ENCODE peak calls at places on chromosomes 11 and 22, in five cellular contexts. One of them, this sample, is unnamed.

GRCh38 chr22:24315367-24315781 is 44.7 kb downstream of the SPECC1L start:
- DNase-seq in Calu3: no peak
- DNase-seq in lung: no peak
- DNase-seq in GM20000: no peak
- DNase-seq in body of pancreas: no peak
- DNase-seq in this sample: no peak

GRCh38 chr22:33757041-33757440 is 163.2 kb downstream of the LARGE1 start:
- DNase-seq in Calu3: no peak
- DNase-seq in lung: no peak
- DNase-seq in GM20000: no peak
- DNase-seq in body of pancreas: no peak
- DNase-seq in this sample: no peak

GRCh38 chr11:47440054-47440476 is 8.9 kb downstream of the RAPSN start:
- DNase-seq in Calu3: no peak
- DNase-seq in lung: no peak
- DNase-seq in GM20000: no peak
- DNase-seq in body of pancreas: no peak
- DNase-seq in this sample: no peak

GRCh38 chr11:105357146-105357545 is 217.6 kb upstream of the CARD18 start:
- DNase-seq in Calu3: no peak
- DNase-seq in lung: no peak
- DNase-seq in GM20000: no peak
- DNase-seq in body of pancreas: no peak
- DNase-seq in this sample: no peak

GRCh38 chr11:30719420-30719819 is 133.3 kb upstream of the MPPED2 start:
- DNase-seq in Calu3: no peak
- DNase-seq in lung: no peak
- DNase-seq in GM20000: no peak
- DNase-seq in body of pancreas: no peak
- DNase-seq in this sample: no peak

GRCh38 chr22:39622881-39623367 is 52.4 kb downstream of the CACNA1I start:
- DNase-seq in Calu3: peak; percentile 73
- DNase-seq in lung: peak; percentile 40
- DNase-seq in GM20000: peak; percentile 71
- DNase-seq in body of pancreas: peak; percentile 51
- DNase-seq in this sample: peak; percentile 61

GRCh38 chr11:126025822-126026221 is 36.8 kb downstream of the CDON start:
- DNase-seq in Calu3: no peak
- DNase-seq in lung: no peak
- DNase-seq in GM20000: no peak
- DNase-seq in body of pancreas: no peak
- DNase-seq in this sample: no peak

GRCh38 chr11:94068764-94069163 is 47.6 kb downstream of the HEPHL1 start:
- DNase-seq in Calu3: no peak
- DNase-seq in lung: no peak
- DNase-seq in GM20000: no peak
- DNase-seq in body of pancreas: no peak
- DNase-seq in this sample: no peak

GRCh38 chr22:25389541-25389919 is 170.1 kb downstream of the CRYBB2 start:
- DNase-seq in Calu3: no peak
- DNase-seq in lung: no peak
- DNase-seq in GM20000: no peak
- DNase-seq in body of pancreas: no peak
- DNase-seq in this sample: no peak

GRCh38 chr11:131498631-131499053 is 128.2 kb downstream of the NTM start:
- DNase-seq in Calu3: no peak
- DNase-seq in lung: no peak
- DNase-seq in GM20000: no peak
- DNase-seq in body of pancreas: no peak
- DNase-seq in this sample: no peak

GRCh38 chr11:113554531-113554930 is 79.3 kb upstream of the DRD2 start:
- DNase-seq in Calu3: no peak
- DNase-seq in lung: no peak
- DNase-seq in GM20000: no peak
- DNase-seq in body of pancreas: no peak
- DNase-seq in this sample: no peak

GRCh38 chr11:18792066-18792591 is 531 bp upstream of the PTPN5 start:
- DNase-seq in Calu3: no peak
- DNase-seq in lung: no peak
- DNase-seq in GM20000: no peak
- DNase-seq in body of pancreas: no peak
- DNase-seq in this sample: no peak

GRCh38 chr11:50169634-50170033 is 137.0 kb downstream of the OR4C45 start:
- DNase-seq in Calu3: no peak
- DNase-seq in lung: no peak
- DNase-seq in GM20000: no peak
- DNase-seq in body of pancreas: no peak
- DNase-seq in this sample: no peak

GRCh38 chr11:17578296-17578695 is 31.2 kb downstream of the OTOG start:
- DNase-seq in Calu3: no peak
- DNase-seq in lung: no peak
- DNase-seq in GM20000: no peak
- DNase-seq in body of pancreas: no peak
- DNase-seq in this sample: no peak

GRCh38 chr11:12280199-12280837 is 97.1 kb upstream of the PARVA start:
- DNase-seq in Calu3: no peak
- DNase-seq in lung: no peak
- DNase-seq in GM20000: no peak
- DNase-seq in body of pancreas: no peak
- DNase-seq in this sample: no peak

GRCh38 chr11:116416852-116417251 is 355.9 kb downstream of the BUD13 start:
- DNase-seq in Calu3: no peak
- DNase-seq in lung: no peak
- DNase-seq in GM20000: no peak
- DNase-seq in body of pancreas: no peak
- DNase-seq in this sample: no peak

GRCh38 chr11:6598555-6598954 is 4.9 kb downstream of the RRP8 start:
- DNase-seq in Calu3: no peak
- DNase-seq in lung: peak; percentile 6
- DNase-seq in GM20000: no peak
- DNase-seq in body of pancreas: no peak
- DNase-seq in this sample: no peak

DNA sequence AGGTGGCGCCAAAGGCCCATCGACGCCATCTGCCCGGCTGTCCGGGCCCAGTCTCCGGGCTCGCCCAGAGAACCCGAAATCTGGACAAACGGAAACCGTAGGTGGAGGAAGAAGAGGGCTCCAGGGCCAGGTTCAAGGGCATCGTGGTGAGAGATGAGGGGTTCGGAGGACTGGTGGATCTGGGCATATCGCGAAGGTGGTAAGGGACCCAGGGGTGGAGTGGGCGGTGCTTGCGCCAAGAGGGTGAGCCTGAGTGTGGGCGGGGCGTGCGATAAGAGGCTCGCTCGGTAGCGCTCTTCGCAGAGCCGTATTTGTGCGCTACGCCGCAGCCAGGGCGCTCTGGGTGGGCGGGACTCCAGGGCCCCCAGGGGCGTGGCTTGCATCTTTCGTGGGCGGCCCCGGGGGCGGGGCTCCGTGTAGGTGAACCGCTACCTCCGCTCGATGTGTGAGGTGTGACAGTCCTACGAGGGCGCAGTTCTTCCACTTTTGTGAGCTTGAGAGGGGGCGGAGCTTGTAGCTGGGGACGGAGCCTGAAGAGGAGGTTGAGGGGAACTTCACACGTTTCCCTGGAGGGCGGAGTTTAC is 4.8 kb downstream of the CD248 start:
- DNase-seq in Calu3: peak; percentile 90
- DNase-seq in lung: peak; percentile 89
- DNase-seq in GM20000: peak; percentile 88
- DNase-seq in body of pancreas: peak; percentile 97
- DNase-seq in this sample: peak; percentile 78
- TF ChIP-seq CTCF in Calu3: peak; percentile 75
- TF ChIP-seq CTCF in lung: peak; percentile 97
- TF ChIP-seq CTCF in GM20000: no peak
- TF ChIP-seq CTCF in body of pancreas: peak; percentile 79
- TF ChIP-seq CTCF in this sample: no peak

GRCh38 chr22:45831394-45831793 is 145.6 kb downstream of the WNT7B start:
- DNase-seq in Calu3: peak; percentile 14
- DNase-seq in lung: no peak
- DNase-seq in GM20000: no peak
- DNase-seq in body of pancreas: no peak
- DNase-seq in this sample: no peak
- TF ChIP-seq CTCF in Calu3: peak; percentile 61
- TF ChIP-seq CTCF in lung: no peak
- TF ChIP-seq CTCF in GM20000: no peak
- TF ChIP-seq CTCF in body of pancreas: no peak
- TF ChIP-seq CTCF in this sample: no peak

DNA sequence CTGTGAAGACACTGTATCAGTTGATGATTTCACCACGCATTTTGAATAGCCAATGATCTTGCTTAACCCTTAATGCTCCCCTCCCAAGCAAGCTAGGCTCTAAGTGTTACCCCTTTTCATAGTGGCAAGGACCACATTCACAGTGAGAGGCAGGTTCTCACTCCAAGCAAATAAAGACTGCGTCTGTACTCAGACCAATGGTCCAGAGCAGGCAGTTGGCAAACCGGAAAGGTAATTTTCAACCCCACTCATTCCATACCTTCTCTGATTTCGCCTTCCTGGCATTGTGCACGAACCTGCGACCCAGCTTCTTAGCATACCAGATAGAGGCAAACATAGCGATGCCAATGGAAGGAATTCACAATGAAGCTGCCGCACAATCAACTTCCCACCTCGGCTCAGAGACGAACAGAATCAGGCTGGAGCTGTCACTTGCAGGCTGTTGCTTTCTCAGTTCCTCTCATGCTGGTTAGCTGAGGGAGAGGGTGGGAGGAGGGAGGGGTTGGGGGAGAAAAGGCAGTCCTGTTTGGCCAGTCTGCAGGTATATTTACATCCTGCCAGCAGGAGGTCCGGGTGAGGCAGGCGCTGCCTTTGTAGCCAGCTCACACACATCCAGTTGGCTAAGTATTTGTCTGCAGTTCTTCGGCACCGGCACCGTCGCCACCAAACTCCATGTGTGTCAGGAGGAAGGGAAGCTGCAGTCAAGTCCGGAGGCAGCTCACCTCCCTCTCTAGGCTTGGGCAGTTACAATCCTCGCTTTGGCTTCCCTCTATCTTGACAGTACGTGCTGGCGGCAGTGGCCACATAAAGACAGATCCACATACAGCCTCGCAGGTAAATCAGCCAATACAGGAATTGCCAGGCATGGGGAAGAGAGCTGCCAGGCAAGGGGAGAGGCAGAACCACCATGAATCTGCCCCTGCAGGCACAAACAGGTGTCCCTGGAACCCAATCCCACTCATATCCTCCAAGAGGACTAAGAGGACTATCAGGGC is 1151.3 kb upstream of the CCDC90B start:
- DNase-seq in Calu3: peak; percentile 39
- DNase-seq in lung: no peak
- DNase-seq in GM20000: peak; percentile 16
- DNase-seq in body of pancreas: peak; percentile 84
- DNase-seq in this sample: no peak
- TF ChIP-seq CTCF in Calu3: no peak
- TF ChIP-seq CTCF in lung: no peak
- TF ChIP-seq CTCF in GM20000: no peak
- TF ChIP-seq CTCF in body of pancreas: no peak
- TF ChIP-seq CTCF in this sample: no peak

DNA sequence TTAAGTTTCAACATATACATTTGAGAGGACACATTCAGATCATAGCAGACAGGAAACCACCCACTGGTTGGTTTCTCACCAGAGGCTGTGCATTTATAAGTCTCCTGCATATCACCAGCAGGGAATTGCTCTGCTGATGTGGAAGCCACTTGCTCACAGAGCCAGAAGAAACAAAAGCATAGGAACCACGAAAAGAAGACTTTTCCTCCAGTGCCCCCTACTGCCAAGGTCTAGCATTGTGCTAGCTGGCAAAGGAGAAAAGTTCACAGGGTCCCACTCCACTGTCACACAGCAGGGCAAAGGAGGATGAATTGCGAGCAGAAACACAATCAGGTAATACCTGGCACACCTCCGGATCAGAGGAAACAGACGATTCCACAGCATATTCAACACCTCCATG is 28.9 kb upstream of the ISX start:
- DNase-seq in Calu3: no peak
- DNase-seq in lung: no peak
- DNase-seq in GM20000: no peak
- DNase-seq in body of pancreas: no peak
- DNase-seq in this sample: no peak
- TF ChIP-seq CTCF in Calu3: no peak
- TF ChIP-seq CTCF in lung: no peak
- TF ChIP-seq CTCF in GM20000: no peak
- TF ChIP-seq CTCF in body of pancreas: no peak
- TF ChIP-seq CTCF in this sample: no peak

This sample was measured in omental fat pad.